ENCODE peak calls at places on chromosomes 4 and X, in ten cellular contexts. W is A549; V is right lobe of liver; Z is HepG2; D is psoas muscle; N is lung; L is CD4-positive, alpha-beta T cell; Y is naive thymus-derived CD4-positive, alpha-beta T cell; X is pancreas; K is CD8-positive, alpha-beta T cell. C is an unnamed sample.

GRCh38 chr4:36189511-36190226 is 54.6 kb downstream of the ARAP2 start:
- DNase-seq in W (no peak), V (no peak), Z (no peak), D (no peak), N (no peak), L (no peak), Y (no peak), X (no peak), K (no peak), C (peak)

GRCh38 chr4:56958111-56958517 is 19.3 kb downstream of the NOA1 start:
- DNase-seq in W (no peak), V (peak), Z (no peak), D (peak), N (peak), L (no peak), Y (no peak), X (no peak), K (no peak), C (peak)

GRCh38 chr4:156931267-156931666 is 40.3 kb downstream of the PDGFC start:
- DNase-seq in W (peak), V (no peak), Z (peak), D (no peak), N (no peak), L (no peak), Y (no peak), X (no peak), K (no peak), C (peak)

GRCh38 chrX:46819136-46819535 is 17.7 kb upstream of the RP2 start:
- DNase-seq in W (no peak), V (no peak), Z (peak), D (no peak), N (no peak), L (no peak), Y (no peak), X (no peak), K (no peak), C (no peak)

GRCh38 chr4:158155656-158156356 is 17.0 kb downstream of the GASK1B start:
- DNase-seq in W (no peak), V (no peak), Z (no peak), D (no peak), N (no peak), L (no peak), Y (no peak), X (no peak), K (no peak), C (peak)

GRCh38 chrX:17547658-17548057 is 172.7 kb downstream of the NHS start:
- DNase-seq in W (peak), V (peak), Z (peak), D (peak), N (peak), L (no peak), Y (no peak), X (peak), K (no peak), C (peak)

GRCh38 chrX:10855845-10856244 is 235.5 kb upstream of the MID1 start:
- DNase-seq in W (no peak), V (no peak), Z (no peak), D (no peak), N (no peak), L (no peak), Y (no peak), X (no peak), K (no peak), C (no peak)

GRCh38 chr4:20901851-20902250 is 201.6 kb downstream of the PACRGL start:
- DNase-seq in W (no peak), V (no peak), Z (peak), D (no peak), N (no peak), L (no peak), Y (no peak), X (no peak), K (no peak), C (no peak)

GRCh38 chrX:134026732-134027311 is 41.4 kb upstream of the GPC3 start:
- DNase-seq in W (peak), V (peak), Z (peak), D (no peak), N (peak), L (peak), Y (peak), X (no peak), K (no peak), C (peak)

GRCh38 chrX:9520211-9520590 is 55.3 kb downstream of the TBL1X start:
- DNase-seq in W (no peak), V (no peak), Z (no peak), D (no peak), N (no peak), L (no peak), Y (no peak), X (no peak), K (no peak), C (no peak)

GRCh38 chr4:71198958-71199357 is 139.9 kb upstream of the SLC4A4 start:
- DNase-seq in W (no peak), V (no peak), Z (no peak), D (no peak), N (no peak), L (no peak), Y (no peak), X (no peak), K (peak), C (peak)

GRCh38 chr4:174521800-174522182 is 497 bp downstream of the HPGD start:
- DNase-seq in W (no peak), V (peak), Z (no peak), D (no peak), N (peak), L (no peak), Y (peak), X (peak), K (peak), C (peak)

GRCh38 chrX:25858273-25858880 is 279.8 kb upstream of the MAGEB18 start:
- DNase-seq in W (no peak), V (no peak), Z (no peak), D (no peak), N (no peak), L (no peak), Y (no peak), X (no peak), K (no peak), C (no peak)

GRCh38 chr4:111954546-111954945 is 190.7 kb upstream of the FAM241A start:
- DNase-seq in W (no peak), V (no peak), Z (no peak), D (no peak), N (no peak), L (no peak), Y (no peak), X (no peak), K (no peak), C (no peak)

GRCh38 chrX:15686818-15687685 is 22.4 kb upstream of the CLTRN start:
- DNase-seq in W (peak), V (peak), Z (peak), D (no peak), N (peak), L (peak), Y (peak), X (no peak), K (peak), C (peak)

GRCh38 chrX:84160736-84161135 is 27.3 kb downstream of the RPS6KA6 start:
- DNase-seq in W (no peak), V (no peak), Z (no peak), D (no peak), N (no peak), L (no peak), Y (no peak), X (no peak), K (no peak), C (no peak)

GRCh38 chrX:17411189-17411588 is 36.2 kb downstream of the NHS start:
- DNase-seq in W (no peak), V (no peak), Z (no peak), D (no peak), N (no peak), L (no peak), Y (no peak), X (no peak), K (no peak), C (no peak)

DNA sequence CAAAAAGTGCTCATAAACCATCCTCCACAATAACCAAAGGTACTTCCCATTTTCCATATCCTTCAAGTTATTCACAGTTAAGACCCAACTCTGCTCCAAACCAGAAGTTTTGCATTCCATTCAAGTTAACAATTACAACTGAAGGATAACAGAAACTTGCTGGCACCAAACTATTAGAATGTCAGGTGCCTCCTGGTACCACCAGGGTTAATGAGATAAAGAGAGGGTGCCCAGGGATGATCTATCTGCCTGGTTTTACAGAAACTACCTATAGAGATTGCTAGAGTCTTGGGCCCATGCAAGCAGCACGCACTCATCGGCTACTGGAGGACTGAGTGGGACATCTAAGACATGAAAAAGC is 114.6 kb downstream of the RBM47 start:
- DNase-seq in W (no peak), V (no peak), Z (no peak), D (no peak), N (no peak), L (no peak), Y (no peak), X (no peak), K (no peak), C (peak)
- H3K27ac ChIP-seq in W (peak), V (peak), Z (no peak), D (no peak), N (no peak), L (no peak), Y (no peak), X (peak), K (no peak), C (peak)

DNA sequence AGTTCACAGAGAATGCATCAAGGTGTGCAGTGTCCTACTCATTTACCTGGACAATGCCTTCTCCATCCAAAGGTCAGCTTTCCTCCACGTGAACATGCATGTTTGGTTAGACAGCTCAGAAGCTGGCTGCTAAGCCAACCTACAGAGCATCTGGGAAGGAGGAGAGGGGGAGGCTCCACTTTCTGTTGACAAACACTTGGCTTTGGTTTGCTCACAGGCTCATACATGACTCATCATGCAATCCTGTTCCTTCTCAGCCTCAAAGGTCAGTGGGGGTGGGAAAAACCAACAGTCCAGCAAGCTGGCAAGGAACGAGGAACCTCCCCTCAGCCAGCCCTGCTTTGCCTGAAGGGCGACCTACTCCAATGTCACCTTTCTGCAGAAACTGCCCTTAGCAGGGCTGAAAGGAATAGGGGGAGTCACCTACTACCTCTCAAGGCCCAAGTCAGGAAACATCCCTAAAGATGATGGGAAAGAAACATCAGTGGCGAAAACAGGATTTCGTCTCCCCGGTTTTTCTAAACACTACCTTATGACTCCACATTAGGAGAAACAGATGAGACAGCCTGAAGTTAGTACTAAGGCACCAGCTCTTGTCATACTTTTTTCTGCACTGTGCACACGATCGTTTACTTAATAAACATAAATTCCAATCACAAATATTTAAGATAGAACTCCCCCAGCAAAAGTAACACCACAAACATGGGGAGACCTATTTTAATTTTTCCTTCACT is 37.9 kb downstream of the RELL1 start:
- DNase-seq in W (peak), V (peak), Z (peak), D (peak), N (peak), L (no peak), Y (no peak), X (peak), K (no peak), C (peak)
- H3K27ac ChIP-seq in W (peak), V (no peak), Z (peak), D (peak), N (peak), L (no peak), Y (no peak), X (no peak), K (no peak), C (peak)

GRCh38 chr4:185644408-185644807 is 109.1 kb upstream of the PDLIM3 start:
- DNase-seq in W (no peak), V (no peak), Z (no peak), D (no peak), N (no peak), L (no peak), Y (no peak), X (no peak), K (no peak), C (no peak)

GRCh38 chr4:185645403-185645802 is 110.1 kb upstream of the PDLIM3 start:
- DNase-seq in W (no peak), V (no peak), Z (no peak), D (no peak), N (no peak), L (no peak), Y (no peak), X (no peak), K (no peak), C (no peak)

GRCh38 chr4:185651851-185652250 is 116.5 kb upstream of the PDLIM3 start:
- DNase-seq in W (no peak), V (no peak), Z (no peak), D (no peak), N (no peak), L (no peak), Y (no peak), X (no peak), K (no peak), C (no peak)

GRCh38 chr4:185651137-185651677 is 115.9 kb upstream of the PDLIM3 start:
- DNase-seq in W (no peak), V (no peak), Z (peak), D (no peak), N (no peak), L (no peak), Y (no peak), X (no peak), K (no peak), C (no peak)

GRCh38 chr4:185648631-185649030 is 113.3 kb upstream of the PDLIM3 start:
- DNase-seq in W (no peak), V (no peak), Z (no peak), D (no peak), N (no peak), L (no peak), Y (no peak), X (no peak), K (no peak), C (no peak)
- H3K27ac ChIP-seq in W (no peak), V (no peak), Z (no peak), D (no peak), N (peak), L (no peak), Y (no peak), X (no peak), K (no peak), C (no peak)

GRCh38 chrX:131711478-131711867 is 167.6 kb downstream of the OR13H1 start:
- DNase-seq in W (no peak), V (no peak), Z (no peak), D (no peak), N (no peak), L (no peak), Y (no peak), X (no peak), K (no peak), C (no peak)
- H3K27ac ChIP-seq in W (no peak), V (no peak), Z (no peak), D (no peak), N (no peak), L (no peak), Y (no peak), X (no peak), K (no peak), C (no peak)

DNA sequence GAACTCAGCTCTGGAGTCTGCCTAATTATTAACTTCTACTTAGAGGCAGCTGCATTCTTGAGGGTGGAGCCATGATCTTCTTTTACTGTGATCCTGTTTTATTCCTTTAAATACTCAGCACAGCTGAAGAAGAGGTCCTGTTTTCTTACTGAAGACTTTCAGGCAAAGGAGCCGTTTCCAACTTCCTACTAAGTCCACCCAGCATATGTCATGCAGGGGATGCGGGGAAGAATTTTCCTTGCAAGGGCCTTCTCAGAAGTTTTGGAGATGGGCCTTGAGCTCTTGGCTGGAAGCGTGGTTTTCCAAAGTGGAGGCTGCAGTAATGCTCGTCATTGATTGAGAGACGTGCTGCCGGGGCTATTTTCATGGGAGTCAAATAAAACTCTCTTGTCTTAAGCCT is 27.8 kb downstream of the FGF2 start:
- DNase-seq in W (no peak), V (peak), Z (no peak), D (no peak), N (no peak), L (no peak), Y (no peak), X (no peak), K (no peak), C (no peak)
- H3K27ac ChIP-seq in W (peak), V (no peak), Z (no peak), D (no peak), N (peak), L (no peak), Y (no peak), X (no peak), K (no peak), C (no peak)

GRCh38 chr4:38085394-38086150 is 125.4 kb downstream of the PTTG2 start:
- DNase-seq in W (no peak), V (no peak), Z (no peak), D (no peak), N (no peak), L (no peak), Y (no peak), X (no peak), K (no peak), C (no peak)
- H3K27ac ChIP-seq in W (no peak), V (no peak), Z (no peak), D (no peak), N (no peak), L (no peak), Y (no peak), X (no peak), K (no peak), C (no peak)

GRCh38 chr4:151743128-151743854 is 17.5 kb downstream of the GATB start:
- DNase-seq in W (no peak), V (no peak), Z (no peak), D (no peak), N (no peak), L (no peak), Y (no peak), X (no peak), K (no peak), C (no peak)

GRCh38 chr4:151745727-151746231 is 15.0 kb downstream of the GATB start:
- DNase-seq in W (no peak), V (no peak), Z (no peak), D (no peak), N (no peak), L (no peak), Y (no peak), X (no peak), K (no peak), C (no peak)

GRCh38 chr4:151744614-151745013 is 16.2 kb downstream of the GATB start:
- DNase-seq in W (peak), V (no peak), Z (peak), D (no peak), N (no peak), L (no peak), Y (no peak), X (no peak), K (no peak), C (no peak)

GRCh38 chr4:151739118-151739517 is 21.7 kb downstream of the GATB start:
- DNase-seq in W (no peak), V (no peak), Z (no peak), D (no peak), N (no peak), L (no peak), Y (no peak), X (no peak), K (no peak), C (no peak)

DNA sequence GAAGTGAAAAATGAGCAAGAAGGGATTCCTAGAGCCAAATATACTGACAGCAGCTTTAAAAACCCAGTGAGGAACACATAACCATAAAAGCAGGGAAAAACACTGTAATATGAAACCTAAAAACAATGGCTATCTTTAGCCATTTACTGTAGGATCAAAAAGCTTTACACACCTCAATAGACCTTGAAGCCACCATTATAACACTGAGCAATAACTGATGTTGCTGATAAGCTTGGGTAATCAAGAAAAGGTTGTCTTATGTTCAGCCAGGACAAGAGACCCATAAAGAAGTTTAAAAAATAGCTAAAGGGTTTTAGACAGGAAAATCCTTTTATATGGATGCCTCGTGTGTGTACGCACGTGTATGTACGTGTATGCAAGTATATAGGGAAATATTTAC is 16.9 kb downstream of the GATB start:
- DNase-seq in W (no peak), V (no peak), Z (no peak), D (no peak), N (no peak), L (no peak), Y (no peak), X (no peak), K (no peak), C (no peak)
- H3K27ac ChIP-seq in W (no peak), V (no peak), Z (no peak), D (no peak), N (no peak), L (no peak), Y (no peak), X (no peak), K (no peak), C (no peak)

C was measured in small intestine.